ENCODE peak calls at places on chromosomes 11 and 22, in ten cellular contexts. One of them, this sample, is unnamed.

GRCh38 chr11:58772719-58773285 is 41.1 kb upstream of the GLYAT start:
- DNase-seq in astrocyte: no peak
- DNase-seq in Peyer's patch: no peak
- DNase-seq in IMR-90: no peak
- DNase-seq in naive thymus-derived CD4-positive, alpha-beta T cell: no peak
- DNase-seq in right lobe of liver: no peak
- DNase-seq in ovary: no peak
- DNase-seq in heart left ventricle: no peak
- DNase-seq in colonic mucosa: no peak
- DNase-seq in CD4-positive, alpha-beta memory T cell: no peak
- DNase-seq in this sample: no peak

GRCh38 chr22:40046126-40046525 is 51.4 kb downstream of the FAM83F start:
- DNase-seq in colonic mucosa: no peak
- DNase-seq in astrocyte: no peak
- DNase-seq in naive thymus-derived CD4-positive, alpha-beta T cell: peak; percentile 22
- DNase-seq in IMR-90: no peak
- DNase-seq in CD4-positive, alpha-beta memory T cell: peak; percentile 14
- DNase-seq in right lobe of liver: peak; percentile 27
- DNase-seq in heart left ventricle: no peak
- DNase-seq in Peyer's patch: no peak
- DNase-seq in ovary: no peak
- DNase-seq in this sample: no peak

GRCh38 chr11:130403301-130403804 is 25.1 kb downstream of the ADAMTS8 start:
- DNase-seq in heart left ventricle: peak; percentile 68
- DNase-seq in CD4-positive, alpha-beta memory T cell: no peak
- DNase-seq in astrocyte: peak; percentile 92
- DNase-seq in Peyer's patch: no peak
- DNase-seq in right lobe of liver: no peak
- DNase-seq in ovary: peak; percentile 33
- DNase-seq in naive thymus-derived CD4-positive, alpha-beta T cell: no peak
- DNase-seq in colonic mucosa: no peak
- DNase-seq in IMR-90: peak; percentile 97
- DNase-seq in this sample: no peak

GRCh38 chr11:78940500-78941225 is 366.0 kb upstream of the NARS2 start:
- DNase-seq in IMR-90: no peak
- DNase-seq in astrocyte: no peak
- DNase-seq in ovary: no peak
- DNase-seq in Peyer's patch: no peak
- DNase-seq in naive thymus-derived CD4-positive, alpha-beta T cell: no peak
- DNase-seq in heart left ventricle: no peak
- DNase-seq in CD4-positive, alpha-beta memory T cell: no peak
- DNase-seq in colonic mucosa: no peak
- DNase-seq in right lobe of liver: no peak
- DNase-seq in this sample: peak; percentile 54

GRCh38 chr11:110356769-110357671 is 60.6 kb upstream of the RDX start:
- DNase-seq in ovary: no peak
- DNase-seq in right lobe of liver: no peak
- DNase-seq in CD4-positive, alpha-beta memory T cell: no peak
- DNase-seq in Peyer's patch: no peak
- DNase-seq in heart left ventricle: no peak
- DNase-seq in colonic mucosa: no peak
- DNase-seq in IMR-90: peak; percentile 29
- DNase-seq in naive thymus-derived CD4-positive, alpha-beta T cell: no peak
- DNase-seq in astrocyte: peak; percentile 44
- DNase-seq in this sample: no peak

GRCh38 chr11:108933630-108934029 is 268.8 kb downstream of the DDX10 start:
- DNase-seq in heart left ventricle: no peak
- DNase-seq in colonic mucosa: no peak
- DNase-seq in IMR-90: peak; percentile 85
- DNase-seq in Peyer's patch: no peak
- DNase-seq in CD4-positive, alpha-beta memory T cell: no peak
- DNase-seq in astrocyte: peak; percentile 82
- DNase-seq in ovary: no peak
- DNase-seq in naive thymus-derived CD4-positive, alpha-beta T cell: no peak
- DNase-seq in right lobe of liver: no peak
- DNase-seq in this sample: no peak

GRCh38 chr11:108302121-108302785 is 79.4 kb downstream of the ATM start:
- DNase-seq in ovary: no peak
- DNase-seq in right lobe of liver: no peak
- DNase-seq in IMR-90: peak; percentile 52
- DNase-seq in astrocyte: peak; percentile 30
- DNase-seq in colonic mucosa: no peak
- DNase-seq in Peyer's patch: no peak
- DNase-seq in naive thymus-derived CD4-positive, alpha-beta T cell: no peak
- DNase-seq in heart left ventricle: no peak
- DNase-seq in CD4-positive, alpha-beta memory T cell: no peak
- DNase-seq in this sample: no peak

GRCh38 chr22:37802310-37803194 is 5.2 kb upstream of the GCAT start:
- DNase-seq in naive thymus-derived CD4-positive, alpha-beta T cell: no peak
- DNase-seq in ovary: peak; percentile 73
- DNase-seq in heart left ventricle: peak; percentile 73
- DNase-seq in CD4-positive, alpha-beta memory T cell: no peak
- DNase-seq in Peyer's patch: no peak
- DNase-seq in astrocyte: no peak
- DNase-seq in colonic mucosa: peak; percentile 70
- DNase-seq in right lobe of liver: no peak
- DNase-seq in IMR-90: peak; percentile 39
- DNase-seq in this sample: peak; percentile 78

GRCh38 chr11:36155301-36155700 is 133.9 kb downstream of the COMMD9 start:
- DNase-seq in IMR-90: no peak
- DNase-seq in ovary: peak; percentile 75
- DNase-seq in right lobe of liver: no peak
- DNase-seq in Peyer's patch: no peak
- DNase-seq in colonic mucosa: no peak
- DNase-seq in astrocyte: no peak
- DNase-seq in CD4-positive, alpha-beta memory T cell: no peak
- DNase-seq in naive thymus-derived CD4-positive, alpha-beta T cell: no peak
- DNase-seq in heart left ventricle: no peak
- DNase-seq in this sample: no peak

GRCh38 chr11:36149538-36150242 is 139.5 kb downstream of the COMMD9 start:
- DNase-seq in IMR-90: peak; percentile 100
- DNase-seq in CD4-positive, alpha-beta memory T cell: no peak
- DNase-seq in Peyer's patch: no peak
- DNase-seq in astrocyte: peak; percentile 98
- DNase-seq in ovary: peak; percentile 45
- DNase-seq in heart left ventricle: no peak
- DNase-seq in right lobe of liver: no peak
- DNase-seq in naive thymus-derived CD4-positive, alpha-beta T cell: no peak
- DNase-seq in colonic mucosa: peak; percentile 31
- DNase-seq in this sample: peak; percentile 37

GRCh38 chr11:36150986-36151385 is 138.2 kb downstream of the COMMD9 start:
- DNase-seq in colonic mucosa: no peak
- DNase-seq in Peyer's patch: no peak
- DNase-seq in right lobe of liver: no peak
- DNase-seq in heart left ventricle: no peak
- DNase-seq in CD4-positive, alpha-beta memory T cell: no peak
- DNase-seq in ovary: no peak
- DNase-seq in naive thymus-derived CD4-positive, alpha-beta T cell: no peak
- DNase-seq in IMR-90: peak; percentile 49
- DNase-seq in astrocyte: no peak
- DNase-seq in this sample: no peak

GRCh38 chr11:36153581-36153980 is 135.6 kb downstream of the COMMD9 start:
- DNase-seq in naive thymus-derived CD4-positive, alpha-beta T cell: no peak
- DNase-seq in ovary: no peak
- DNase-seq in right lobe of liver: no peak
- DNase-seq in Peyer's patch: no peak
- DNase-seq in CD4-positive, alpha-beta memory T cell: no peak
- DNase-seq in IMR-90: peak; percentile 35
- DNase-seq in heart left ventricle: no peak
- DNase-seq in colonic mucosa: no peak
- DNase-seq in astrocyte: no peak
- DNase-seq in this sample: no peak

DNA sequence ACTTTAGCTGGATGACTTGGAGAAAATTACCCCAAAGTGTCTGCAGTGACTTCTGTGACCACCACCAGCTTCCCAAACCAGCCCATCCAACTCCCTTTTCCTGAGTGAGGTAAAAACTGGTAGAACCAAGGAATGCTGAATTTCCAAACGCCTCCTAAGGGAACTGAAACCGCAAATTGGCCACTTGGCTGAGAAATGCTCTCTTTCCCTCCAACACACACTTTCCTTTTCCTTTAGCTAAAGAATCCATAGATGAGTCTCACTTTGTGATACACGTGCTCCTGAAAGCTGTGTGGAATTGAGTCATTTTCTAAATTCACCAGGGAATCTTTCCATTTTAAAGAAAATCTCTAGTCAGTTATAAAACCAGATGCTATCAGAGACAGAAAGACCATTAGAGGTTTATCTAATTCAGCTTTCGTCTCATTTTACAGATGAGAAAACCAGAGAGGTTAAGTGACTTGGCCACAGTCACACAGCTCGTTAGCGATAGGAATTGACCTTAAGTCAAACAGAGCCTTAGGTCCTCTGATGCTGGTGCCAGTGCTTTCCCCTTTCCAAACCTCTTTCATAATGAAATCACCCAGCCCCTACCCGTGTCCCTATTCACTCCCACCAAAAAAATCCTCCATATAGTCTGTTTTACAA is 137.2 kb downstream of the COMMD9 start:
- DNase-seq in right lobe of liver: no peak
- DNase-seq in heart left ventricle: no peak
- DNase-seq in colonic mucosa: no peak
- DNase-seq in naive thymus-derived CD4-positive, alpha-beta T cell: no peak
- DNase-seq in CD4-positive, alpha-beta memory T cell: no peak
- DNase-seq in IMR-90: no peak
- DNase-seq in ovary: no peak
- DNase-seq in Peyer's patch: no peak
- DNase-seq in astrocyte: no peak
- DNase-seq in this sample: no peak
- H3K9me3 ChIP-seq in right lobe of liver: no peaks in the 10 kb centered on the region
- H3K9me3 ChIP-seq in heart left ventricle: no peaks in the 10 kb centered on the region
- H3K9me3 ChIP-seq in colonic mucosa: no peaks in the 10 kb centered on the region
- H3K9me3 ChIP-seq in naive thymus-derived CD4-positive, alpha-beta T cell: no peaks in the 10 kb centered on the region
- H3K9me3 ChIP-seq in CD4-positive, alpha-beta memory T cell: no peaks in the 10 kb centered on the region
- H3K9me3 ChIP-seq in IMR-90: no peaks in the 10 kb centered on the region
- H3K9me3 ChIP-seq in ovary: no peaks in the 10 kb centered on the region
- H3K9me3 ChIP-seq in Peyer's patch: no peaks in the 10 kb centered on the region
- H3K9me3 ChIP-seq in astrocyte: no peaks in the 10 kb centered on the region
- H3K9me3 ChIP-seq in this sample: no peaks in the 10 kb centered on the region

GRCh38 chr11:62677160-62677559 is 1.7 kb downstream of the UBXN1 start:
- DNase-seq in naive thymus-derived CD4-positive, alpha-beta T cell: no peak
- DNase-seq in heart left ventricle: no peak
- DNase-seq in IMR-90: no peak
- DNase-seq in astrocyte: no peak
- DNase-seq in colonic mucosa: no peak
- DNase-seq in CD4-positive, alpha-beta memory T cell: no peak
- DNase-seq in Peyer's patch: no peak
- DNase-seq in ovary: no peak
- DNase-seq in right lobe of liver: no peak
- DNase-seq in this sample: no peak

GRCh38 chr11:62678770-62679696 is at the start of gene UBXN1:
- DNase-seq in colonic mucosa: peak; percentile 95
- DNase-seq in CD4-positive, alpha-beta memory T cell: peak; percentile 80
- DNase-seq in IMR-90: peak; percentile 83
- DNase-seq in Peyer's patch: peak; percentile 87
- DNase-seq in heart left ventricle: peak; percentile 94
- DNase-seq in ovary: peak; percentile 88
- DNase-seq in astrocyte: peak; percentile 81
- DNase-seq in right lobe of liver: peak; percentile 92
- DNase-seq in naive thymus-derived CD4-positive, alpha-beta T cell: peak; percentile 81
- DNase-seq in this sample: peak; percentile 80

GRCh38 chr11:62678433-62678769 is 472 bp downstream of the UBXN1 start:
- DNase-seq in naive thymus-derived CD4-positive, alpha-beta T cell: no peak
- DNase-seq in astrocyte: no peak
- DNase-seq in Peyer's patch: no peak
- DNase-seq in right lobe of liver: no peak
- DNase-seq in ovary: no peak
- DNase-seq in heart left ventricle: no peak
- DNase-seq in colonic mucosa: no peak
- DNase-seq in IMR-90: no peak
- DNase-seq in CD4-positive, alpha-beta memory T cell: no peak
- DNase-seq in this sample: no peak

GRCh38 chr11:62676698-62677097 is 2.2 kb downstream of the UBXN1 start:
- DNase-seq in IMR-90: no peak
- DNase-seq in Peyer's patch: no peak
- DNase-seq in astrocyte: no peak
- DNase-seq in right lobe of liver: no peak
- DNase-seq in naive thymus-derived CD4-positive, alpha-beta T cell: no peak
- DNase-seq in colonic mucosa: no peak
- DNase-seq in ovary: no peak
- DNase-seq in heart left ventricle: no peak
- DNase-seq in CD4-positive, alpha-beta memory T cell: no peak
- DNase-seq in this sample: no peak

GRCh38 chr11:62677709-62678108 is 1.2 kb downstream of the UBXN1 start:
- DNase-seq in CD4-positive, alpha-beta memory T cell: no peak
- DNase-seq in heart left ventricle: no peak
- DNase-seq in right lobe of liver: no peak
- DNase-seq in IMR-90: no peak
- DNase-seq in ovary: no peak
- DNase-seq in astrocyte: no peak
- DNase-seq in colonic mucosa: no peak
- DNase-seq in naive thymus-derived CD4-positive, alpha-beta T cell: no peak
- DNase-seq in Peyer's patch: no peak
- DNase-seq in this sample: no peak
- H3K4me1 ChIP-seq in CD4-positive, alpha-beta memory T cell: peaks cover 50% of the 10 kb centered on the region
- H3K4me1 ChIP-seq in heart left ventricle: peaks cover 38% of the 10 kb centered on the region
- H3K4me1 ChIP-seq in right lobe of liver: no peaks in the 10 kb centered on the region
- H3K4me1 ChIP-seq in IMR-90: peaks cover 10% of the 10 kb centered on the region
- H3K4me1 ChIP-seq in ovary: peaks cover 6% of the 10 kb centered on the region
- H3K4me1 ChIP-seq in astrocyte: peaks cover 18% of the 10 kb centered on the region
- H3K4me1 ChIP-seq in colonic mucosa: peaks cover 14% of the 10 kb centered on the region
- H3K4me1 ChIP-seq in naive thymus-derived CD4-positive, alpha-beta T cell: peaks cover 22% of the 10 kb centered on the region
- H3K4me1 ChIP-seq in Peyer's patch: peaks cover 35% of the 10 kb centered on the region
- H3K4me1 ChIP-seq in this sample: no peaks in the 10 kb centered on the region

GRCh38 chr11:1117970-1118369 is 39.8 kb upstream of the MUC5AC start:
- DNase-seq in colonic mucosa: no peak
- DNase-seq in astrocyte: no peak
- DNase-seq in heart left ventricle: no peak
- DNase-seq in IMR-90: no peak
- DNase-seq in naive thymus-derived CD4-positive, alpha-beta T cell: no peak
- DNase-seq in Peyer's patch: no peak
- DNase-seq in CD4-positive, alpha-beta memory T cell: no peak
- DNase-seq in right lobe of liver: peak; percentile 39
- DNase-seq in ovary: no peak
- DNase-seq in this sample: no peak
- H3K9me3 ChIP-seq in colonic mucosa: no peaks in the 10 kb centered on the region
- H3K9me3 ChIP-seq in astrocyte: no peaks in the 10 kb centered on the region
- H3K9me3 ChIP-seq in heart left ventricle: no peaks in the 10 kb centered on the region
- H3K9me3 ChIP-seq in IMR-90: peaks cover 1% of the 10 kb centered on the region
- H3K9me3 ChIP-seq in naive thymus-derived CD4-positive, alpha-beta T cell: no peaks in the 10 kb centered on the region
- H3K9me3 ChIP-seq in Peyer's patch: no peaks in the 10 kb centered on the region
- H3K9me3 ChIP-seq in CD4-positive, alpha-beta memory T cell: no peaks in the 10 kb centered on the region
- H3K9me3 ChIP-seq in right lobe of liver: no peaks in the 10 kb centered on the region
- H3K9me3 ChIP-seq in ovary: no peaks in the 10 kb centered on the region
- H3K9me3 ChIP-seq in this sample: no peaks in the 10 kb centered on the region

GRCh38 chr11:46359936-46360335 is 12.7 kb downstream of the DGKZ start:
- DNase-seq in right lobe of liver: no peak
- DNase-seq in heart left ventricle: no peak
- DNase-seq in ovary: no peak
- DNase-seq in IMR-90: peak; percentile 44
- DNase-seq in Peyer's patch: no peak
- DNase-seq in colonic mucosa: no peak
- DNase-seq in astrocyte: no peak
- DNase-seq in CD4-positive, alpha-beta memory T cell: no peak
- DNase-seq in naive thymus-derived CD4-positive, alpha-beta T cell: no peak
- DNase-seq in this sample: no peak

GRCh38 chr11:46363031-46363407 is 15.8 kb downstream of the DGKZ start:
- DNase-seq in naive thymus-derived CD4-positive, alpha-beta T cell: no peak
- DNase-seq in astrocyte: peak; percentile 53
- DNase-seq in IMR-90: peak; percentile 67
- DNase-seq in heart left ventricle: peak; percentile 75
- DNase-seq in ovary: no peak
- DNase-seq in right lobe of liver: peak; percentile 65
- DNase-seq in CD4-positive, alpha-beta memory T cell: no peak
- DNase-seq in Peyer's patch: no peak
- DNase-seq in colonic mucosa: no peak
- DNase-seq in this sample: peak; percentile 40

GRCh38 chr11:46361283-46362145 is 14.3 kb downstream of the DGKZ start:
- DNase-seq in heart left ventricle: peak; percentile 84
- DNase-seq in colonic mucosa: no peak
- DNase-seq in Peyer's patch: peak; percentile 62
- DNase-seq in astrocyte: no peak
- DNase-seq in IMR-90: peak; percentile 72
- DNase-seq in CD4-positive, alpha-beta memory T cell: peak; percentile 63
- DNase-seq in naive thymus-derived CD4-positive, alpha-beta T cell: peak; percentile 70
- DNase-seq in ovary: peak; percentile 46
- DNase-seq in right lobe of liver: no peak
- DNase-seq in this sample: peak; percentile 63

GRCh38 chr11:46362146-46363030 is 15.1 kb downstream of the DGKZ start:
- DNase-seq in Peyer's patch: no peak
- DNase-seq in CD4-positive, alpha-beta memory T cell: no peak
- DNase-seq in heart left ventricle: no peak
- DNase-seq in naive thymus-derived CD4-positive, alpha-beta T cell: no peak
- DNase-seq in IMR-90: no peak
- DNase-seq in colonic mucosa: no peak
- DNase-seq in ovary: no peak
- DNase-seq in astrocyte: no peak
- DNase-seq in right lobe of liver: no peak
- DNase-seq in this sample: no peak

DNA sequence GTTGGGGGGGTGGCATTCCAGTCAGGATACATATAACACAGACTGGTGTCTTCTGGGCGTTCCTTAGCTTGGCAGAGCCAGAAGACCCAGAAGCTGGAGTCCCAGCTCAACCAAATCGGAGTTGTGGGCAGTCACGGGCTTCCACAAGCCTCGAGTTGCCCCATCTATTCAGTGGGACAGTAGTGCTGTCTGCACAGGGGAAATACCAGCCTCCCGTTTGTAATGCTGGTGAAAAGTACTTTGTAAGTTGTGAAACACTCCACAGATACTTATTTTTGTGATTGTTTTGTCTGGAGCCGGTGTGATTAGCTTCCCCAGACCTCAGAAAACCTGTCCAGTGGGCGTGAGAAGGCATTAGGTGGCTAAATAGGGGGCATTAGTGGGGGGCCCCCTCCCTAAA is 13.6 kb downstream of the DGKZ start:
- DNase-seq in CD4-positive, alpha-beta memory T cell: no peak
- DNase-seq in ovary: peak; percentile 20
- DNase-seq in right lobe of liver: no peak
- DNase-seq in astrocyte: no peak
- DNase-seq in colonic mucosa: no peak
- DNase-seq in naive thymus-derived CD4-positive, alpha-beta T cell: no peak
- DNase-seq in Peyer's patch: no peak
- DNase-seq in heart left ventricle: no peak
- DNase-seq in IMR-90: no peak
- DNase-seq in this sample: no peak
- H3K4me1 ChIP-seq in CD4-positive, alpha-beta memory T cell: peaks cover 87% of the 10 kb centered on the region
- H3K4me1 ChIP-seq in ovary: peaks cover 7% of the 10 kb centered on the region
- H3K4me1 ChIP-seq in right lobe of liver: no peaks in the 10 kb centered on the region
- H3K4me1 ChIP-seq in astrocyte: peaks cover 34% of the 10 kb centered on the region
- H3K4me1 ChIP-seq in colonic mucosa: peaks cover 3% of the 10 kb centered on the region
- H3K4me1 ChIP-seq in naive thymus-derived CD4-positive, alpha-beta T cell: peaks cover 53% of the 10 kb centered on the region
- H3K4me1 ChIP-seq in Peyer's patch: peaks cover 43% of the 10 kb centered on the region
- H3K4me1 ChIP-seq in heart left ventricle: peaks cover 61% of the 10 kb centered on the region
- H3K4me1 ChIP-seq in IMR-90: peaks cover 37% of the 10 kb centered on the region
- H3K4me1 ChIP-seq in this sample: peaks cover 10% of the 10 kb centered on the region

This sample was measured in BE2C.